ENCODE peak calls at places on chromosomes 11 and 22, in seven cellular contexts. Q is GM03348, X is progenitor cell of endocrine pancreas, B is H7, C is EH, P is sciatic nerve, H is NCI-H2081. N is an unnamed sample.

GRCh38 chr22:46069518-46070214 is 80.7 kb upstream of the PPARA start:
- DNase-seq in Q (peak), X (no peak), B (no peak), C (peak), P (peak), H (peak), N (peak)

GRCh38 chr22:47019012-47019790 is 256.8 kb downstream of the TBC1D22A start:
- DNase-seq in Q (no peak), X (no peak), B (no peak), C (no peak), P (peak), H (no peak), N (no peak)

GRCh38 chr22:18954941-18955571 is 19.0 kb upstream of the PRODH start:
- DNase-seq in Q (no peak), X (no peak), B (peak), C (no peak), P (peak), H (no peak), N (no peak)

GRCh38 chr22:44406581-44407403 is 91.2 kb downstream of the RTL6 start:
- DNase-seq in Q (no peak), X (no peak), B (peak), C (peak), P (no peak), H (no peak), N (no peak)

GRCh38 chr22:39900306-39901227 is at the start of gene GRAP2:
- DNase-seq in Q (no peak), X (no peak), B (no peak), C (no peak), P (no peak), H (no peak), N (no peak)

GRCh38 chr11:17391493-17392355 is 3.3 kb upstream of the KCNJ11 start:
- DNase-seq in Q (no peak), X (no peak), B (peak), C (no peak), P (no peak), H (peak), N (no peak)

GRCh38 chr11:72721689-72722049 is 30.5 kb downstream of the ARAP1 start:
- DNase-seq in Q (peak), X (no peak), B (no peak), C (peak), P (no peak), H (no peak), N (no peak)

GRCh38 chr11:6682936-6683861 is at the start of gene MRPL17:
- DNase-seq in Q (peak), X (peak), B (peak), C (peak), P (peak), H (peak), N (peak)

GRCh38 chr11:70297341-70297740 is 26.9 kb downstream of the PPFIA1 start:
- DNase-seq in Q (peak), X (no peak), B (no peak), C (no peak), P (no peak), H (no peak), N (no peak)

GRCh38 chr11:26011474-26011873 is 320.5 kb upstream of the ANO3 start:
- DNase-seq in Q (no peak), X (no peak), B (peak), C (no peak), P (no peak), H (no peak), N (no peak)

GRCh38 chr22:37925767-37926166 is 19.7 kb downstream of the MICALL1 start:
- DNase-seq in Q (no peak), X (no peak), B (no peak), C (no peak), P (no peak), H (no peak), N (no peak)

GRCh38 chr11:60265373-60266214 is 14.9 kb upstream of the MS4A4A start:
- DNase-seq in Q (peak), X (peak), B (peak), C (peak), P (no peak), H (peak), N (no peak)

GRCh38 chr11:125088576-125089455 is 22.6 kb downstream of the TMEM218 start:
- DNase-seq in Q (no peak), X (no peak), B (no peak), C (no peak), P (no peak), H (no peak), N (no peak)

GRCh38 chr22:48761546-48761945 is 1066.1 kb downstream of the BRD1 start:
- DNase-seq in Q (no peak), X (peak), B (no peak), C (no peak), P (peak), H (no peak), N (no peak)

GRCh38 chr11:2944530-2944929 is 15.3 kb upstream of the PHLDA2 start:
- DNase-seq in Q (no peak), X (no peak), B (peak), C (no peak), P (no peak), H (no peak), N (no peak)

GRCh38 chr11:60899021-60899936 is 7.1 kb downstream of the PRPF19 start:
- DNase-seq in Q (peak), X (no peak), B (peak), C (peak), P (no peak), H (peak), N (no peak)

GRCh38 chr11:26474401-26474800 is 97.7 kb downstream of the MUC15 start:
- DNase-seq in Q (no peak), X (no peak), B (no peak), C (no peak), P (no peak), H (no peak), N (no peak)

GRCh38 chr22:24088796-24089195 is 77.7 kb downstream of the CABIN1 start:
- DNase-seq in Q (peak), X (no peak), B (peak), C (peak), P (no peak), H (no peak), N (no peak)

GRCh38 chr11:65855927-65856363 is 2.0 kb downstream of the CFL1 start:
- DNase-seq in Q (no peak), X (no peak), B (no peak), C (no peak), P (no peak), H (no peak), N (no peak)

N was measured in NCI-H1417 treated with DMSO at 0.1 percent for 48 hours.